ENCODE peak calls at places on chromosomes 16 and 17, in seven cellular contexts. One of them, this sample, is unnamed.

GRCh38 chr17:14432058-14432457 is 131.2 kb downstream of the HS3ST3B1 start:
- DNase-seq in upper lobe of right lung: no peak
- DNase-seq in AG04450: no peak
- DNase-seq in HL-60: no peak
- DNase-seq in SJSA1: no peak
- DNase-seq in cardiac muscle cell: no peak
- DNase-seq in naive thymus-derived CD4-positive, alpha-beta T cell: no peak
- DNase-seq in this sample: no peak

GRCh38 chr16:51657844-51658243 is 506.8 kb upstream of the SALL1 start:
- DNase-seq in naive thymus-derived CD4-positive, alpha-beta T cell: no peak
- DNase-seq in HL-60: no peak
- DNase-seq in AG04450: no peak
- DNase-seq in cardiac muscle cell: no peak
- DNase-seq in SJSA1: no peak
- DNase-seq in upper lobe of right lung: no peak
- DNase-seq in this sample: no peak

GRCh38 chr17:17414316-17414937 is 62.4 kb upstream of the MED9 start:
- DNase-seq in upper lobe of right lung: peak
- DNase-seq in SJSA1: peak
- DNase-seq in cardiac muscle cell: peak
- DNase-seq in HL-60: no peak
- DNase-seq in naive thymus-derived CD4-positive, alpha-beta T cell: no peak
- DNase-seq in AG04450: no peak
- DNase-seq in this sample: no peak

GRCh38 chr16:23670137-23670776 is 8.4 kb upstream of the PLK1 start:
- DNase-seq in SJSA1: no peak
- DNase-seq in AG04450: peak
- DNase-seq in HL-60: no peak
- DNase-seq in naive thymus-derived CD4-positive, alpha-beta T cell: no peak
- DNase-seq in upper lobe of right lung: no peak
- DNase-seq in cardiac muscle cell: peak
- DNase-seq in this sample: no peak

GRCh38 chr16:72355561-72355960 is 183.6 kb upstream of the PMFBP1 start:
- DNase-seq in naive thymus-derived CD4-positive, alpha-beta T cell: no peak
- DNase-seq in HL-60: no peak
- DNase-seq in SJSA1: no peak
- DNase-seq in cardiac muscle cell: peak
- DNase-seq in AG04450: no peak
- DNase-seq in upper lobe of right lung: no peak
- DNase-seq in this sample: no peak

GRCh38 chr17:76844846-76845245 is 23.4 kb upstream of the MGAT5B start:
- DNase-seq in naive thymus-derived CD4-positive, alpha-beta T cell: no peak
- DNase-seq in upper lobe of right lung: no peak
- DNase-seq in SJSA1: no peak
- DNase-seq in HL-60: no peak
- DNase-seq in AG04450: no peak
- DNase-seq in cardiac muscle cell: peak
- DNase-seq in this sample: no peak

GRCh38 chr16:86044241-86044671 is 145.3 kb downstream of the IRF8 start:
- DNase-seq in SJSA1: peak
- DNase-seq in naive thymus-derived CD4-positive, alpha-beta T cell: peak
- DNase-seq in upper lobe of right lung: peak
- DNase-seq in AG04450: peak
- DNase-seq in HL-60: no peak
- DNase-seq in cardiac muscle cell: peak
- DNase-seq in this sample: peak

GRCh38 chr16:58960034-58960433 is 225.9 kb upstream of the GOT2 start:
- DNase-seq in upper lobe of right lung: no peak
- DNase-seq in SJSA1: no peak
- DNase-seq in cardiac muscle cell: no peak
- DNase-seq in AG04450: no peak
- DNase-seq in naive thymus-derived CD4-positive, alpha-beta T cell: no peak
- DNase-seq in HL-60: no peak
- DNase-seq in this sample: no peak

GRCh38 chr16:19236561-19236960 is 49.0 kb upstream of the CLEC19A start:
- DNase-seq in naive thymus-derived CD4-positive, alpha-beta T cell: no peak
- DNase-seq in SJSA1: no peak
- DNase-seq in upper lobe of right lung: no peak
- DNase-seq in HL-60: no peak
- DNase-seq in AG04450: no peak
- DNase-seq in cardiac muscle cell: no peak
- DNase-seq in this sample: no peak

GRCh38 chr17:9907883-9908648 is 3.0 kb upstream of the RCVRN start:
- DNase-seq in SJSA1: no peak
- DNase-seq in AG04450: peak
- DNase-seq in upper lobe of right lung: no peak
- DNase-seq in HL-60: no peak
- DNase-seq in naive thymus-derived CD4-positive, alpha-beta T cell: no peak
- DNase-seq in cardiac muscle cell: no peak
- DNase-seq in this sample: no peak

GRCh38 chr17:67993998-67994361 is 2.3 kb downstream of the C17orf58 start:
- DNase-seq in cardiac muscle cell: peak
- DNase-seq in SJSA1: no peak
- DNase-seq in naive thymus-derived CD4-positive, alpha-beta T cell: no peak
- DNase-seq in AG04450: no peak
- DNase-seq in HL-60: no peak
- DNase-seq in upper lobe of right lung: no peak
- DNase-seq in this sample: no peak

GRCh38 chr17:55735784-55736405 is 13.2 kb upstream of the TMEM100 start:
- DNase-seq in SJSA1: peak
- DNase-seq in naive thymus-derived CD4-positive, alpha-beta T cell: peak
- DNase-seq in upper lobe of right lung: no peak
- DNase-seq in cardiac muscle cell: peak
- DNase-seq in HL-60: no peak
- DNase-seq in AG04450: no peak
- DNase-seq in this sample: no peak

GRCh38 chr16:17303101-17303500 is 167.7 kb downstream of the XYLT1 start:
- DNase-seq in naive thymus-derived CD4-positive, alpha-beta T cell: no peak
- DNase-seq in AG04450: no peak
- DNase-seq in SJSA1: no peak
- DNase-seq in cardiac muscle cell: no peak
- DNase-seq in HL-60: peak
- DNase-seq in upper lobe of right lung: no peak
- DNase-seq in this sample: no peak

GRCh38 chr17:7523033-7523432 is 25.8 kb upstream of the TNFSF12 start:
- DNase-seq in SJSA1: no peak
- DNase-seq in AG04450: no peak
- DNase-seq in HL-60: no peak
- DNase-seq in cardiac muscle cell: peak
- DNase-seq in upper lobe of right lung: peak
- DNase-seq in naive thymus-derived CD4-positive, alpha-beta T cell: peak
- DNase-seq in this sample: no peak

GRCh38 chr17:12472613-12473173 is 193.0 kb upstream of the MYOCD start:
- DNase-seq in cardiac muscle cell: no peak
- DNase-seq in naive thymus-derived CD4-positive, alpha-beta T cell: no peak
- DNase-seq in HL-60: no peak
- DNase-seq in SJSA1: no peak
- DNase-seq in upper lobe of right lung: no peak
- DNase-seq in AG04450: peak
- DNase-seq in this sample: no peak

GRCh38 chr17:27106982-27107360 is 186.9 kb upstream of the WSB1 start:
- DNase-seq in upper lobe of right lung: no peak
- DNase-seq in naive thymus-derived CD4-positive, alpha-beta T cell: no peak
- DNase-seq in HL-60: no peak
- DNase-seq in SJSA1: no peak
- DNase-seq in AG04450: no peak
- DNase-seq in cardiac muscle cell: no peak
- DNase-seq in this sample: no peak

GRCh38 chr16:51431517-51432241 is 280.6 kb upstream of the SALL1 start:
- DNase-seq in upper lobe of right lung: no peak
- DNase-seq in AG04450: peak
- DNase-seq in SJSA1: peak
- DNase-seq in naive thymus-derived CD4-positive, alpha-beta T cell: no peak
- DNase-seq in HL-60: no peak
- DNase-seq in cardiac muscle cell: peak
- DNase-seq in this sample: no peak

GRCh38 chr17:47744168-47745036 is 11.4 kb downstream of the TBX21 start:
- DNase-seq in HL-60: no peak
- DNase-seq in naive thymus-derived CD4-positive, alpha-beta T cell: no peak
- DNase-seq in cardiac muscle cell: no peak
- DNase-seq in SJSA1: peak
- DNase-seq in upper lobe of right lung: no peak
- DNase-seq in AG04450: no peak
- DNase-seq in this sample: no peak

GRCh38 chr17:80279895-80280294 is 19.2 kb downstream of the RNF213 start:
- DNase-seq in naive thymus-derived CD4-positive, alpha-beta T cell: no peak
- DNase-seq in AG04450: peak
- DNase-seq in HL-60: no peak
- DNase-seq in upper lobe of right lung: peak
- DNase-seq in cardiac muscle cell: peak
- DNase-seq in SJSA1: no peak
- DNase-seq in this sample: peak

GRCh38 chr17:82236142-82236971 is 7.5 kb downstream of the SLC16A3 start:
- DNase-seq in naive thymus-derived CD4-positive, alpha-beta T cell: peak
- DNase-seq in SJSA1: no peak
- DNase-seq in HL-60: peak
- DNase-seq in cardiac muscle cell: peak
- DNase-seq in upper lobe of right lung: peak
- DNase-seq in AG04450: no peak
- DNase-seq in this sample: peak

GRCh38 chr16:21560462-21560861 is 38.9 kb upstream of the METTL9 start:
- DNase-seq in cardiac muscle cell: no peak
- DNase-seq in AG04450: no peak
- DNase-seq in SJSA1: no peak
- DNase-seq in upper lobe of right lung: peak
- DNase-seq in naive thymus-derived CD4-positive, alpha-beta T cell: no peak
- DNase-seq in HL-60: no peak
- DNase-seq in this sample: no peak

DNA sequence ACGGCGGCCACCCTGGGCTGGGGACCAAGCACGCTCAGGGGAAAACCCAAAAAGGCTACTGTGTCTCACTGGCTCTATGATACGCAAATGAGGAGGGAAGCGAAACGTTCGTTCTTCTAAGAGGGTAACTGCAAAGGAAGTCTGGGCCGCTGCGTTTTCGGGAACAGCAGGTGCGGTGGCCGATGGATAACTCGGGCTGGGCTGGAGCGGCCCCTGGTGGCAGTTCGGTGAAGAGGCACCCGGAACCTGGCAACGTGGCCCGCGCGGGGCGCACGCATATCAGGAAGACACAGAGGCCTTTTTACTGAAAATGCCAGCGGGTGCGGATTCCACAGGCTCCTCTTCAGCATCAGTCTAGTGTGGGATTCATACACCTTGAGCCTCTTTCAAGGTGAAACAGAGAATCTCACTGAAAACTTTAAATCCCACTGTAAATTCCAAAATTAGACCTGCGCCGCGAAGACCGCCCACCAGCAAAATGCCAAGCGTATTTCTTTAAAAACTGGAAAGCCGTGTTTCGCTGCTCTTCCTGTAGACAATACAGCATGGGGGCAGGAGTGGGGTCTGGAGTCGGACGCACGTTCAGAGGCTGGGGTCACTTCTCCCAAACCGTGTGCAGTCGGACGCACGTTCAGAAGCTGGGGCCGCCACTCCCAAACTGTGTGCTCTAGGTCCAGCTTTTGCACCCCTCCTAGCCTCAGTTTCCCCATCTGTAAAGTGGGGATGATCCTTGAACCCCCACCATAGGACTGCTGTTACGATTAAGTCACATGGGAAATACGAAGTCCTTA is 44.4 kb upstream of the METTL9 start:
- DNase-seq in naive thymus-derived CD4-positive, alpha-beta T cell: peak
- DNase-seq in upper lobe of right lung: peak
- DNase-seq in HL-60: peak
- DNase-seq in AG04450: peak
- DNase-seq in cardiac muscle cell: peak
- DNase-seq in SJSA1: peak
- DNase-seq in this sample: peak
- H3K4me3 ChIP-seq in naive thymus-derived CD4-positive, alpha-beta T cell: peak
- H3K4me3 ChIP-seq in upper lobe of right lung: no peak
- H3K4me3 ChIP-seq in HL-60: no peak
- H3K4me3 ChIP-seq in AG04450: no peak
- H3K4me3 ChIP-seq in cardiac muscle cell: no peak
- H3K4me3 ChIP-seq in SJSA1: no peak
- H3K4me3 ChIP-seq in this sample: no peak

GRCh38 chr16:50276128-50276444 is 9.7 kb downstream of the ADCY7 start:
- DNase-seq in AG04450: no peak
- DNase-seq in upper lobe of right lung: peak
- DNase-seq in cardiac muscle cell: no peak
- DNase-seq in SJSA1: no peak
- DNase-seq in naive thymus-derived CD4-positive, alpha-beta T cell: no peak
- DNase-seq in HL-60: no peak
- DNase-seq in this sample: no peak
- H3K27ac ChIP-seq in AG04450: no peak
- H3K27ac ChIP-seq in upper lobe of right lung: peak
- H3K27ac ChIP-seq in cardiac muscle cell: no peak
- H3K27ac ChIP-seq in SJSA1: no peak
- H3K27ac ChIP-seq in naive thymus-derived CD4-positive, alpha-beta T cell: peak
- H3K27ac ChIP-seq in HL-60: peak
- H3K27ac ChIP-seq in this sample: no peak

GRCh38 chr17:43125967-43126910 is 1.1 kb upstream of the BRCA1 start:
- DNase-seq in upper lobe of right lung: no peak
- DNase-seq in HL-60: peak
- DNase-seq in AG04450: no peak
- DNase-seq in SJSA1: no peak
- DNase-seq in naive thymus-derived CD4-positive, alpha-beta T cell: no peak
- DNase-seq in cardiac muscle cell: no peak
- DNase-seq in this sample: no peak

GRCh38 chr17:43125133-43125966 is at the start of gene BRCA1:
- DNase-seq in SJSA1: peak
- DNase-seq in cardiac muscle cell: peak
- DNase-seq in upper lobe of right lung: peak
- DNase-seq in AG04450: peak
- DNase-seq in naive thymus-derived CD4-positive, alpha-beta T cell: peak
- DNase-seq in HL-60: peak
- DNase-seq in this sample: peak

GRCh38 chr17:43132117-43132516 is 7.0 kb upstream of the BRCA1 start:
- DNase-seq in naive thymus-derived CD4-positive, alpha-beta T cell: no peak
- DNase-seq in cardiac muscle cell: no peak
- DNase-seq in AG04450: no peak
- DNase-seq in HL-60: no peak
- DNase-seq in SJSA1: no peak
- DNase-seq in upper lobe of right lung: no peak
- DNase-seq in this sample: no peak

GRCh38 chr17:43126911-43127290 is 1.7 kb upstream of the BRCA1 start:
- DNase-seq in SJSA1: no peak
- DNase-seq in HL-60: no peak
- DNase-seq in upper lobe of right lung: peak
- DNase-seq in cardiac muscle cell: no peak
- DNase-seq in AG04450: no peak
- DNase-seq in naive thymus-derived CD4-positive, alpha-beta T cell: no peak
- DNase-seq in this sample: no peak

DNA sequence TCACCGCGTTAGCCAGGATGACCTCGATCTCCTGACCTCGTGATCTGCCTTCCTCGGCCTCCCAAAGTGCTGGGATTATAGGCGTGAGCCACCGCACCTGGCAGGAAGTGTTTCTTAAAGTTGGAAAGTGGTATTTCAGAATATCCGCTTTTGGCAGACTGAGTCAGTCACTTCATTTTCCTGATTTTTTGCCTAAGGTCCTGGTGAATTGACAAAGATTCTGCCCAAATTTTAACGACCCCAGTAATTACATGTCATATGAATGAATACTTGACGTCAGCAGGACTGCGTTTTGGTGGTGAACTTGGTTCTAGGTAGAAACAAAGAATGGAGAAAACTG is 4.5 kb upstream of the BRCA1 start:
- DNase-seq in HL-60: no peak
- DNase-seq in SJSA1: no peak
- DNase-seq in upper lobe of right lung: no peak
- DNase-seq in cardiac muscle cell: no peak
- DNase-seq in AG04450: no peak
- DNase-seq in naive thymus-derived CD4-positive, alpha-beta T cell: no peak
- DNase-seq in this sample: no peak
- H3K4me3 ChIP-seq in HL-60: no peak
- H3K4me3 ChIP-seq in SJSA1: no peak
- H3K4me3 ChIP-seq in upper lobe of right lung: peak
- H3K4me3 ChIP-seq in cardiac muscle cell: no peak
- H3K4me3 ChIP-seq in AG04450: no peak
- H3K4me3 ChIP-seq in naive thymus-derived CD4-positive, alpha-beta T cell: no peak
- H3K4me3 ChIP-seq in this sample: no peak

GRCh38 chr17:2062571-2063183 is 7.8 kb downstream of the HIC1 start:
- DNase-seq in naive thymus-derived CD4-positive, alpha-beta T cell: no peak
- DNase-seq in upper lobe of right lung: no peak
- DNase-seq in SJSA1: peak
- DNase-seq in cardiac muscle cell: peak
- DNase-seq in AG04450: no peak
- DNase-seq in HL-60: no peak
- DNase-seq in this sample: peak
- H3K27ac ChIP-seq in naive thymus-derived CD4-positive, alpha-beta T cell: no peak
- H3K27ac ChIP-seq in upper lobe of right lung: peak
- H3K27ac ChIP-seq in SJSA1: peak
- H3K27ac ChIP-seq in cardiac muscle cell: peak
- H3K27ac ChIP-seq in AG04450: peak
- H3K27ac ChIP-seq in HL-60: no peak
- H3K27ac ChIP-seq in this sample: peak

This sample was measured in right cardiac atrium.